ENCODE peak calls at places on chromosomes 3 and 15, in nine cellular contexts. One of them, this sample, is unnamed. For H3K4me1 and H3K36me3, the result is how much of the 10 kb centered on the place peaks cover.

GRCh38 chr15:22895465-22896190 is 57.2 kb downstream of the NIPA2 start:
- DNase-seq in psoas muscle: no peak
- DNase-seq in lung: no peak
- DNase-seq in astrocyte: peak
- DNase-seq in keratinocyte: peak
- DNase-seq in fibroblast of lung: peak
- DNase-seq in IMR-90: peak
- DNase-seq in heart left ventricle: no peak
- DNase-seq in mucosa of descending colon: no peak
- DNase-seq in this sample: no peak

GRCh38 chr3:160665784-160666526 is 11.0 kb upstream of the ARL14 start:
- DNase-seq in lung: no peak
- DNase-seq in heart left ventricle: no peak
- DNase-seq in keratinocyte: no peak
- DNase-seq in mucosa of descending colon: no peak
- DNase-seq in psoas muscle: no peak
- DNase-seq in fibroblast of lung: peak
- DNase-seq in IMR-90: peak
- DNase-seq in astrocyte: peak
- DNase-seq in this sample: no peak

GRCh38 chr3:5442106-5442785 is 254.7 kb downstream of the EDEM1 start:
- DNase-seq in lung: no peak
- DNase-seq in mucosa of descending colon: no peak
- DNase-seq in keratinocyte: peak
- DNase-seq in astrocyte: no peak
- DNase-seq in heart left ventricle: no peak
- DNase-seq in fibroblast of lung: no peak
- DNase-seq in psoas muscle: no peak
- DNase-seq in IMR-90: no peak
- DNase-seq in this sample: no peak

GRCh38 chr15:74830868-74831267 is 4.4 kb downstream of the CPLX3 start:
- DNase-seq in heart left ventricle: peak
- DNase-seq in IMR-90: no peak
- DNase-seq in fibroblast of lung: no peak
- DNase-seq in astrocyte: no peak
- DNase-seq in keratinocyte: no peak
- DNase-seq in mucosa of descending colon: no peak
- DNase-seq in psoas muscle: no peak
- DNase-seq in lung: no peak
- DNase-seq in this sample: no peak

GRCh38 chr3:41041899-41042298 is 157.4 kb upstream of the CTNNB1 start:
- DNase-seq in psoas muscle: no peak
- DNase-seq in lung: no peak
- DNase-seq in mucosa of descending colon: no peak
- DNase-seq in fibroblast of lung: no peak
- DNase-seq in IMR-90: no peak
- DNase-seq in keratinocyte: no peak
- DNase-seq in heart left ventricle: peak
- DNase-seq in astrocyte: no peak
- DNase-seq in this sample: no peak

GRCh38 chr3:161291191-161291901 is 70.2 kb downstream of the NMD3 start:
- DNase-seq in IMR-90: no peak
- DNase-seq in keratinocyte: no peak
- DNase-seq in mucosa of descending colon: no peak
- DNase-seq in lung: no peak
- DNase-seq in psoas muscle: no peak
- DNase-seq in fibroblast of lung: no peak
- DNase-seq in heart left ventricle: no peak
- DNase-seq in astrocyte: no peak
- DNase-seq in this sample: no peak

GRCh38 chr3:157099337-157100078 is 60.4 kb downstream of the CCNL1 start:
- DNase-seq in psoas muscle: no peak
- DNase-seq in heart left ventricle: no peak
- DNase-seq in lung: peak
- DNase-seq in fibroblast of lung: peak
- DNase-seq in astrocyte: peak
- DNase-seq in IMR-90: peak
- DNase-seq in mucosa of descending colon: no peak
- DNase-seq in keratinocyte: no peak
- DNase-seq in this sample: no peak

GRCh38 chr3:107928084-107928445 is 162.8 kb downstream of the CD47 start:
- DNase-seq in mucosa of descending colon: no peak
- DNase-seq in IMR-90: peak
- DNase-seq in astrocyte: peak
- DNase-seq in lung: no peak
- DNase-seq in fibroblast of lung: peak
- DNase-seq in keratinocyte: no peak
- DNase-seq in psoas muscle: no peak
- DNase-seq in heart left ventricle: no peak
- DNase-seq in this sample: no peak

GRCh38 chr3:117874904-117875874 is 1159.5 kb downstream of the IGSF11 start:
- DNase-seq in astrocyte: no peak
- DNase-seq in psoas muscle: no peak
- DNase-seq in IMR-90: peak
- DNase-seq in keratinocyte: no peak
- DNase-seq in lung: no peak
- DNase-seq in mucosa of descending colon: no peak
- DNase-seq in fibroblast of lung: peak
- DNase-seq in heart left ventricle: no peak
- DNase-seq in this sample: no peak

GRCh38 chr3:117761992-117762944 is 1052.7 kb downstream of the TUSC7 start:
- DNase-seq in lung: no peak
- DNase-seq in psoas muscle: no peak
- DNase-seq in keratinocyte: no peak
- DNase-seq in IMR-90: no peak
- DNase-seq in fibroblast of lung: peak
- DNase-seq in astrocyte: no peak
- DNase-seq in mucosa of descending colon: no peak
- DNase-seq in heart left ventricle: no peak
- DNase-seq in this sample: no peak

GRCh38 chr3:123634149-123635051 is 49.5 kb upstream of the HACD2 start:
- DNase-seq in mucosa of descending colon: no peak
- DNase-seq in fibroblast of lung: peak
- DNase-seq in keratinocyte: no peak
- DNase-seq in heart left ventricle: no peak
- DNase-seq in astrocyte: no peak
- DNase-seq in psoas muscle: no peak
- DNase-seq in IMR-90: peak
- DNase-seq in lung: no peak
- DNase-seq in this sample: no peak

GRCh38 chr3:79366414-79366813 is 401.4 kb downstream of the ROBO1 start:
- DNase-seq in heart left ventricle: no peak
- DNase-seq in astrocyte: peak
- DNase-seq in mucosa of descending colon: no peak
- DNase-seq in fibroblast of lung: peak
- DNase-seq in IMR-90: peak
- DNase-seq in keratinocyte: no peak
- DNase-seq in lung: no peak
- DNase-seq in psoas muscle: no peak
- DNase-seq in this sample: no peak

GRCh38 chr15:40939909-40940801 is 11.0 kb downstream of the DLL4 start:
- DNase-seq in astrocyte: no peak
- DNase-seq in IMR-90: no peak
- DNase-seq in lung: no peak
- DNase-seq in heart left ventricle: peak
- DNase-seq in fibroblast of lung: no peak
- DNase-seq in psoas muscle: peak
- DNase-seq in keratinocyte: no peak
- DNase-seq in mucosa of descending colon: no peak
- DNase-seq in this sample: no peak

GRCh38 chr15:40936709-40937666 is 7.8 kb downstream of the DLL4 start:
- DNase-seq in fibroblast of lung: peak
- DNase-seq in psoas muscle: peak
- DNase-seq in astrocyte: peak
- DNase-seq in keratinocyte: no peak
- DNase-seq in IMR-90: peak
- DNase-seq in heart left ventricle: peak
- DNase-seq in lung: no peak
- DNase-seq in mucosa of descending colon: no peak
- DNase-seq in this sample: peak

GRCh38 chr15:40938530-40938870 is 9.4 kb downstream of the DLL4 start:
- DNase-seq in fibroblast of lung: no peak
- DNase-seq in psoas muscle: no peak
- DNase-seq in mucosa of descending colon: no peak
- DNase-seq in heart left ventricle: peak
- DNase-seq in keratinocyte: no peak
- DNase-seq in IMR-90: no peak
- DNase-seq in astrocyte: no peak
- DNase-seq in lung: no peak
- DNase-seq in this sample: no peak

GRCh38 chr15:40936234-40936708 is 7.1 kb downstream of the DLL4 start:
- DNase-seq in heart left ventricle: no peak
- DNase-seq in psoas muscle: no peak
- DNase-seq in keratinocyte: no peak
- DNase-seq in mucosa of descending colon: no peak
- DNase-seq in lung: no peak
- DNase-seq in IMR-90: no peak
- DNase-seq in astrocyte: no peak
- DNase-seq in fibroblast of lung: no peak
- DNase-seq in this sample: no peak

DNA sequence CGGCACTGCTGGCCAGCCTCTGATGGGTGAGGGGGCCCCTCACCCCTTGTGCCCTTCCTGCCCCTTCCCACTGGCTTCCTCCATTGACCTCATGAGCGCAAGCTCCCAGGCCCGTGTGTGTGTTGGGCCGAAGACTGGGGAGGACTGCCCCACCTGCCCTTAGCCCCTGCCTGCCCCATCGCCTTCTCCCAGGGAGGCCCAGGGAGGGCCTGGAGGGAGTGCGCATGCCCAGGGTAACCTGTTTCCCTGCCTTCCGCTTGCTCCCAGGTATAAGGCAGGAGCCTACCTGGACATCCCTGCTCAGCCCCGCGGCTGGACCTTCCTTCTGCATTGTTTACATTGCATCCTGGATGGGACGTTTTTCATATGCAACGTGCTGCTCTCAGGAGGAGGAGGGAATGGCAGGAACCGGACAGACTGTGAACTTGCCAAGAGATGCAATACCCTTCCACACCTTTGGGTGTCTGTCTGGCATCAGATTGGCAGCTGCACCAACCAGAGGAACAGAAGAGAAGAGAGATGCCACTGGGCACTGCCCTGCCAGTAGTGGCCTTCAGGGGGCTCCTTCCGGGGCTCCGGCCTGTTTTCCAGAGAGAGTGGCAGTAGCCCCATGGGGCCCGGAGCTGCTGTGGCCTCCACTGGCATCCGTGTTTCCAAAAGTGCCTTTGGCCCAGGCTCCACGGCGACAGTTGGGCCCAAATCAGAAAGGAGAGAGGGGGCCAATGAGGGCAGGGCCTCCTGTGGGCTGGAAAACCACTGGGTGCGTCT is 8.8 kb downstream of the DLL4 start:
- DNase-seq in lung: no peak
- DNase-seq in keratinocyte: no peak
- DNase-seq in psoas muscle: no peak
- DNase-seq in astrocyte: no peak
- DNase-seq in mucosa of descending colon: no peak
- DNase-seq in heart left ventricle: peak
- DNase-seq in fibroblast of lung: no peak
- DNase-seq in IMR-90: no peak
- DNase-seq in this sample: no peak
- TF ChIP-seq CTCF in lung: no peak
- TF ChIP-seq CTCF in keratinocyte: peak
- TF ChIP-seq CTCF in psoas muscle: peak
- TF ChIP-seq CTCF in astrocyte: peak
- TF ChIP-seq CTCF in mucosa of descending colon: no peak
- TF ChIP-seq CTCF in heart left ventricle: no peak
- TF ChIP-seq CTCF in fibroblast of lung: no peak
- TF ChIP-seq CTCF in IMR-90: peak
- TF ChIP-seq CTCF in this sample: peak

GRCh38 chr15:96701443-96701842 is 370.9 kb downstream of the NR2F2 start:
- DNase-seq in fibroblast of lung: no peak
- DNase-seq in psoas muscle: no peak
- DNase-seq in mucosa of descending colon: no peak
- DNase-seq in lung: no peak
- DNase-seq in keratinocyte: no peak
- DNase-seq in astrocyte: no peak
- DNase-seq in IMR-90: no peak
- DNase-seq in heart left ventricle: no peak
- DNase-seq in this sample: no peak
- H3K4me1 ChIP-seq in fibroblast of lung: under half
- H3K4me1 ChIP-seq in psoas muscle: under half
- H3K4me1 ChIP-seq in mucosa of descending colon: under half
- H3K4me1 ChIP-seq in lung: under half
- H3K4me1 ChIP-seq in keratinocyte: under half
- H3K4me1 ChIP-seq in astrocyte: under half
- H3K4me1 ChIP-seq in IMR-90: under half
- H3K4me1 ChIP-seq in heart left ventricle: under half
- H3K4me1 ChIP-seq in this sample: under half

GRCh38 chr3:177944228-177944661 is 592.0 kb upstream of the KCNMB2 start:
- DNase-seq in psoas muscle: no peak
- DNase-seq in IMR-90: peak
- DNase-seq in astrocyte: no peak
- DNase-seq in mucosa of descending colon: no peak
- DNase-seq in heart left ventricle: no peak
- DNase-seq in keratinocyte: no peak
- DNase-seq in lung: no peak
- DNase-seq in fibroblast of lung: peak
- DNase-seq in this sample: peak
- H3K36me3 ChIP-seq in psoas muscle: under half
- H3K36me3 ChIP-seq in IMR-90: under half
- H3K36me3 ChIP-seq in astrocyte: under half
- H3K36me3 ChIP-seq in mucosa of descending colon: under half
- H3K36me3 ChIP-seq in heart left ventricle: under half
- H3K36me3 ChIP-seq in keratinocyte: under half
- H3K36me3 ChIP-seq in lung: under half
- H3K36me3 ChIP-seq in fibroblast of lung: under half
- H3K36me3 ChIP-seq in this sample: under half

GRCh38 chr15:73686781-73687256 is 2.6 kb downstream of the CD276 start:
- DNase-seq in IMR-90: peak
- DNase-seq in mucosa of descending colon: no peak
- DNase-seq in heart left ventricle: no peak
- DNase-seq in psoas muscle: no peak
- DNase-seq in fibroblast of lung: peak
- DNase-seq in lung: no peak
- DNase-seq in keratinocyte: no peak
- DNase-seq in astrocyte: peak
- DNase-seq in this sample: no peak
- TF ChIP-seq CTCF in IMR-90: no peak
- TF ChIP-seq CTCF in mucosa of descending colon: no peak
- TF ChIP-seq CTCF in heart left ventricle: no peak
- TF ChIP-seq CTCF in psoas muscle: no peak
- TF ChIP-seq CTCF in fibroblast of lung: no peak
- TF ChIP-seq CTCF in lung: no peak
- TF ChIP-seq CTCF in keratinocyte: peak
- TF ChIP-seq CTCF in astrocyte: peak
- TF ChIP-seq CTCF in this sample: no peak

This sample was measured in OCI-LY7.